ENCODE peak calls at places on chromosomes 4 and X, in four cellular contexts. One of them, this sample, is unnamed.
A peak's percentile ranks its signal among the peaks of the same experiment; 100 is the strongest.

GRCh38 chr4:185600801-185601200 is 65.5 kb upstream of the PDLIM3 start:
- DNase-seq in NCI-H524: no peak
- DNase-seq in left lung: no peak
- DNase-seq in NCI-H345: no peak
- DNase-seq in this sample: no peak

GRCh38 chrX:151984328-151984727 is 9.9 kb upstream of the GABRE start:
- DNase-seq in NCI-H345: no peak
- DNase-seq in left lung: no peak
- DNase-seq in NCI-H524: no peak
- DNase-seq in this sample: no peak

GRCh38 chr4:65665951-65666523 is 4.3 kb downstream of the EPHA5 start:
- DNase-seq in NCI-H524: peak; percentile 31
- DNase-seq in NCI-H345: peak; percentile 77
- DNase-seq in left lung: no peak
- DNase-seq in this sample: peak; percentile 60

GRCh38 chr4:161555689-161556660 is 607.8 kb downstream of the FSTL5 start:
- DNase-seq in NCI-H345: no peak
- DNase-seq in NCI-H524: no peak
- DNase-seq in left lung: no peak
- DNase-seq in this sample: no peak

GRCh38 chrX:23745786-23746185 is 2.7 kb upstream of the ACOT9 start:
- DNase-seq in NCI-H524: no peak
- DNase-seq in left lung: no peak
- DNase-seq in NCI-H345: no peak
- DNase-seq in this sample: no peak

GRCh38 chrX:40971736-40972135 is 113.5 kb upstream of the USP9X start:
- DNase-seq in left lung: no peak
- DNase-seq in NCI-H345: peak; percentile 1
- DNase-seq in NCI-H524: peak; percentile 21
- DNase-seq in this sample: no peak

GRCh38 chrX:3094261-3094660 is 53.0 kb downstream of the ARSF start:
- DNase-seq in left lung: no peak
- DNase-seq in NCI-H524: no peak
- DNase-seq in NCI-H345: no peak
- DNase-seq in this sample: no peak

GRCh38 chr4:95190751-95191436 is 357.9 kb downstream of the UNC5C start:
- DNase-seq in left lung: no peak
- DNase-seq in NCI-H345: peak; percentile 36
- DNase-seq in NCI-H524: peak; percentile 50
- DNase-seq in this sample: no peak

GRCh38 chr4:147289181-147289580 is 191.7 kb upstream of the EDNRA start:
- DNase-seq in left lung: no peak
- DNase-seq in NCI-H524: no peak
- DNase-seq in NCI-H345: no peak
- DNase-seq in this sample: no peak

GRCh38 chr4:78293841-78294301 is 236.7 kb downstream of the FRAS1 start:
- DNase-seq in left lung: no peak
- DNase-seq in NCI-H524: no peak
- DNase-seq in NCI-H345: no peak
- DNase-seq in this sample: no peak

GRCh38 chr4:47209833-47210232 is 178.5 kb downstream of the GABRB1 start:
- DNase-seq in left lung: no peak
- DNase-seq in NCI-H345: no peak
- DNase-seq in NCI-H524: no peak
- DNase-seq in this sample: no peak

This sample was measured in NCI-H1694 treated with DMSO at 0.1 percent for 48 hours.